ENCODE peak calls at places on chromosome 14, in six cellular contexts. G, B, I, P, X and F are unnamed samples.

GRCh38 chr14:91573894-91574837 is 64.1 kb upstream of the PPP4R3A start:
- DNase-seq in G (peak; percentile 43), P (peak; percentile 39), X (no peak), I (peak; percentile 41), B (peak; percentile 43), F (no peak)

GRCh38 chr14:97179573-97179972 is 382.4 kb downstream of the VRK1 start:
- DNase-seq in I (no peak), P (no peak), G (peak; percentile 11), B (no peak), X (no peak), F (no peak)

GRCh38 chr14:86203843-86204242 is 673.9 kb downstream of the FLRT2 start:
- DNase-seq in B (no peak), I (no peak), G (no peak), X (no peak), P (no peak), F (no peak)

GRCh38 chr14:58731465-58732330 is 93.9 kb downstream of the DACT1 start:
- DNase-seq in I (no peak), X (no peak), P (no peak), G (no peak), B (no peak), F (no peak)

GRCh38 chr14:103281496-103282231 is 52.4 kb upstream of the EIF5 start:
- DNase-seq in I (no peak), G (peak; percentile 91), B (no peak), P (no peak), X (peak; percentile 58), F (no peak)

GRCh38 chr14:79476133-79476532 is 735.2 kb downstream of the DIO2 start:
- DNase-seq in G (peak; percentile 72), B (no peak), I (no peak), X (no peak), P (no peak), F (no peak)

GRCh38 chr14:102655154-102655553 is 62.7 kb downstream of the RCOR1 start:
- DNase-seq in I (no peak), B (no peak), P (no peak), X (no peak), G (peak; percentile 72), F (no peak)

GRCh38 chr14:50342211-50343080 is 30.3 kb downstream of the DMAC2L start:
- DNase-seq in X (peak; percentile 64), G (peak; percentile 81), B (no peak), P (peak; percentile 50), I (no peak), F (no peak)

GRCh38 chr14:50347521-50347920 is 35.4 kb downstream of the DMAC2L start:
- DNase-seq in B (no peak), P (no peak), I (no peak), X (no peak), G (no peak), F (no peak)

DNA sequence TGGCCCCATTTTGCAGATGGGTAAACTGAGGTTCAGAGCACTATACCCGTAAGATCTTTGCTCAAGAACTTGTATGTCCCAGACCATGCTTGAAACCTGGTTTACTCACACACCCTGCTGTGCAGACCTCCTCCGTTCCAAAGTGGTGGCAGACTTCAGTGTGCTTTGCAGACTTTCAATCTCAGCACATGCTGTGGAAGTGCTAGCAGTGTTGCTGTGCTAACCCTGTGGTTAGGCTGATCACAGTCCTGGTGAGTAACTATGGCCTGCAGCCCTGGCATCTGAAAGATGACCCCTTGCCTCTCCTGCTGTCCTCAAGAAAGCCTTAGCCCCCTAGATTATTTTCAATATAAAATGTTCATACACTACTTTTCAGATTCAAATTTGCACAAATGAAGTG is 450.6 kb downstream of the DPF3 start:
- DNase-seq in B (no peak), I (no peak), G (no peak), X (no peak), P (no peak), F (no peak)
- H3K4me1 ChIP-seq in B (peaks cover 59% of the 10 kb centered on the region), I (peaks cover 36% of the 10 kb centered on the region), G (no peaks in the 10 kb centered on the region), X (no peaks in the 10 kb centered on the region), P (no peaks in the 10 kb centered on the region), F (no peaks in the 10 kb centered on the region)

GRCh38 chr14:100822007-100822406 is 3.9 kb upstream of the MEG3 start:
- DNase-seq in G (no peak), X (no peak), P (no peak), I (no peak), B (no peak), F (no peak)
- H3K27ac ChIP-seq in G (no peak overlapping the region), X (no peak overlapping the region), P (no peak overlapping the region), I (no peak overlapping the region), B (no peak overlapping the region), F (no peak overlapping the region)

GRCh38 chr14:104341532-104342434 is 203.4 kb downstream of the KIF26A start:
- DNase-seq in G (peak; percentile 93), P (no peak), I (no peak), X (peak; percentile 62), B (no peak), F (peak; percentile 75)
- H3K27me3 ChIP-seq in G (no peaks in the 10 kb centered on the region), P (no peaks in the 10 kb centered on the region), I (no peaks in the 10 kb centered on the region), X (no peaks in the 10 kb centered on the region), B (no peaks in the 10 kb centered on the region), F (no peaks in the 10 kb centered on the region)

GRCh38 chr14:61847861-61848260 is 85.6 kb downstream of the SNAPC1 start:
- DNase-seq in X (no peak), P (no peak), B (no peak), I (no peak), G (no peak), F (no peak)
- H3K4me1 ChIP-seq in X (no peaks in the 10 kb centered on the region), P (no peaks in the 10 kb centered on the region), B (no peaks in the 10 kb centered on the region), I (no peaks in the 10 kb centered on the region), G (no peaks in the 10 kb centered on the region), F (no peaks in the 10 kb centered on the region)

GRCh38 chr14:100084591-100084990 is 19.4 kb downstream of the EVL start:
- DNase-seq in G (no peak), I (no peak), B (no peak), X (no peak), P (no peak), F (no peak)
- H3K27ac ChIP-seq in G (no peak overlapping the region), I (peak overlapping the region; percentile 61), B (peak overlapping the region; percentile 70), X (no peak overlapping the region), P (no peak overlapping the region), F (no peak overlapping the region)

DNA sequence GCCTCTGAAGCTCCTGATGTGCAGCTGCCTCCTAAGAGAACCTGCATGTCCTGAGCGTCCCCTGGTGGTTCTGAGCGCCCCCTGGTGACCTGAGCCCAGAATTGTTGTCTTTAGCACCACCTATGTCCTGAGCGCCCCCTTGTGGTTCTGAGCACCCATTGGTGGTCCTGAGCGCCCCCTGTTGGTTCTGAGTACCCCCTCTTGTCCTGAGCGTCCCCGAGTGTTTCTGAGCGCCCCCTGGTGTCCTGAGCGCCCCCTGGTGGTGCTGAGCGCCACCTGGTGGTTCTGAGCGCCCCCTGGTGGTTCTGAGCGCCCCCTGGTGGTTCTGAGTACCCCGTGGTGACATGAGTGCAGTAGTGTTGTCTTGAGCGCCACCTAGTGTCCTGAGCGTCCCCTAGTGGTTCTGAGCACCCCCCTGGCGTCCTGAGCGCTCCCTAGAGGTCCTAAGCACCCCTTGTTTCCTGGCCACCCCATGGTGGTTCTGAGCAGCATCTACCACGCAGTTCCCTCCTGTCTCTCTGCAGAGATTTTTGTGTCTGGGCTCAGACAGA is 782.5 kb downstream of the TMEM121 start:
- DNase-seq in G (peak; percentile 49), P (no peak), X (no peak), I (peak; percentile 66), B (peak; percentile 56), F (no peak)
- H3K27me3 ChIP-seq in G (no peaks in the 10 kb centered on the region), P (no peaks in the 10 kb centered on the region), X (no peaks in the 10 kb centered on the region), I (no peaks in the 10 kb centered on the region), B (no peaks in the 10 kb centered on the region), F (no peaks in the 10 kb centered on the region)